ENCODE peak calls at places on chromosomes 16 and 17, in seven cellular contexts. R is astrocyte; H is GM23338; W is kidney epithelial cell; A is CD4-positive, alpha-beta T cell; Q is adrenal gland; Y is endothelial cell. K is an unnamed sample.
A peak's percentile ranks its signal among the peaks of the same experiment; 100 is the strongest.

GRCh38 chr16:5541356-5541755 is 443.8 kb upstream of the EEF2KMT start:
- DNase-seq in R (no peak), H (peak; percentile 33), A (no peak), W (no peak), Y (no peak), Q (no peak), K (no peak)

GRCh38 chr17:61251939-61252865 is 147.4 kb upstream of the TBX2 start:
- DNase-seq in A (no peak), R (peak; percentile 97), Q (peak; percentile 93), H (no peak), W (no peak), Y (no peak), K (peak; percentile 92)

GRCh38 chr17:2138768-2139167 is 83.9 kb downstream of the HIC1 start:
- DNase-seq in Y (no peak), R (peak; percentile 55), Q (peak; percentile 81), H (no peak), A (no peak), W (peak; percentile 47), K (peak; percentile 65)

GRCh38 chr17:10729334-10730193 is at the start of gene TMEM220:
- DNase-seq in H (peak; percentile 88), W (peak; percentile 42), A (no peak), Q (peak; percentile 85), Y (peak; percentile 83), R (peak; percentile 61), K (peak; percentile 45)

GRCh38 chr16:30185683-30186421 is 2.5 kb downstream of the CORO1A start:
- DNase-seq in Y (no peak), H (peak; percentile 26), W (no peak), Q (peak; percentile 48), A (peak; percentile 76), R (no peak), K (no peak)

GRCh38 chr17:38872671-38873385 is 3.0 kb downstream of the LASP1 start:
- DNase-seq in Q (no peak), A (no peak), Y (no peak), W (no peak), H (no peak), R (no peak), K (no peak)

GRCh38 chr16:785563-786535 is 2.3 kb downstream of the RPUSD1 start:
- DNase-seq in Y (peak; percentile 86), R (no peak), Q (peak; percentile 73), W (no peak), H (peak; percentile 93), A (peak; percentile 66), K (no peak)

GRCh38 chr17:1108810-1109605 is 70.8 kb downstream of the ABR start:
- DNase-seq in Q (peak; percentile 64), H (peak; percentile 65), W (no peak), Y (peak; percentile 67), R (peak; percentile 29), A (peak; percentile 50), K (peak; percentile 43)

GRCh38 chr16:9123871-9124270 is 32.4 kb downstream of the HAPSTR1 start:
- DNase-seq in R (no peak), W (no peak), H (no peak), A (no peak), Y (no peak), Q (peak; percentile 61), K (no peak)

GRCh38 chr16:11604783-11605563 is 18.3 kb upstream of the LITAF start:
- DNase-seq in W (no peak), H (no peak), Y (no peak), R (no peak), A (no peak), Q (peak; percentile 70), K (no peak)

GRCh38 chr16:71648921-71649320 is 22.9 kb downstream of the MARVELD3 start:
- DNase-seq in A (no peak), Y (peak; percentile 23), W (no peak), Q (no peak), R (no peak), H (peak; percentile 69), K (no peak)

GRCh38 chr16:65534121-65534528 is 412.3 kb upstream of the CDH11 start:
- DNase-seq in A (no peak), Y (no peak), H (no peak), W (peak; percentile 14), R (peak; percentile 51), Q (no peak), K (peak; percentile 43)

GRCh38 chr16:426115-426905 is 861 bp downstream of the RAB11FIP3 start:
- DNase-seq in R (no peak), A (no peak), Y (peak; percentile 38), W (no peak), Q (peak; percentile 40), H (peak; percentile 68), K (no peak)

GRCh38 chr17:35568561-35568960 is 7.9 kb upstream of the SLFN14 start:
- DNase-seq in Y (no peak), R (peak; percentile 41), H (peak; percentile 42), A (no peak), Q (peak; percentile 57), W (no peak), K (peak; percentile 41)

GRCh38 chr16:28609631-28610594 is at the start of gene SULT1A1:
- DNase-seq in A (no peak), R (no peak), W (no peak), Q (peak; percentile 78), Y (no peak), H (peak; percentile 33), K (no peak)

DNA sequence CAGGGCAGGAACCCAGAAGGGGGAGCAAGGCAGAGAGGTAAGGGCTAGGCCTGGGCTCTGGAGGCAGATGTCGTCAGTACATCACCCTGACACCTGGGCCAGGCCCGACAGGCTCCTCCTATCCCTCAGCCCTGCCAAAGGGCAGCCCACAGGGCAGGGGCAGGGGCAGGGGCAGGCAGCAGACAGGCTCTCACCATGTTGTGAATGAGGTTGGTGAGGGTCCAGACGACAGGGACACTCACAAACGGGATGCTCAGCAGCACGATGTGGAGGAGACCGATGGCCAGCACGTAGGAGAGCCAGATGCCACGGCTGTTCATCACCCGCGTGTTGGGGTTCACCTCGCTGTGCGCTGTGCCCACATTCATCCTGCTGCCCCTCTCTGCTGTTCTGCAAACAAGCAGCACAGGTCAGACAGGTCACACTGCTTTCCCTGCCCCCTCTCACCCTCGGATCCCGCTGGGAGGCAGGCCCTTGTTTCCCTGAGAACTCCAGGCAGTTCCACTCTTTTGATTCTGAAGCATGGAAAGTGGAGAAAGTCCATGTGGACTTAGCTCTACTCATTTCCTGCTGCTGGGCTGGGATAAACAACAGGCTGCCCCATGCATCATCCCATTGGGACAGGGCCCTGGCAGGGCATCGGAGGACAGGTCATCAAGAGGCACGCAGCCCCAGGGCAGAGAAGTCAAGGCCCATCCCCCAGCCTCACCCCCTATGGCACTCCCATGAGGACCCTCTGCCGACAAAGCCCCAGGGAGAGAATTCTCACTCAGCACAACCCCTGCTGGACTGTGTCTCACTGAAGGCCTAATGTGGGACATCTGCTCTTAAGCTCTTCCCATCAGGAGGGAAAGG is 3.3 kb downstream of the ORMDL3 start:
- DNase-seq in R (no peak), A (no peak), Q (no peak), Y (no peak), H (no peak), W (no peak), K (no peak)
- TF ChIP-seq CTCF in R (peak; percentile 20), A (no peak), Q (no peak), Y (no peak), H (no peak), W (no peak), K (no peak)

GRCh38 chr16:66851166-66851964 is 7.2 kb downstream of the CA7 start:
- DNase-seq in H (no peak), W (no peak), Y (no peak), A (no peak), Q (no peak), R (no peak), K (no peak)
- TF ChIP-seq CTCF in H (peak; percentile 16), W (no peak), Y (no peak), A (no peak), Q (no peak), R (no peak), K (no peak)

GRCh38 chr17:56125830-56126819 is 27.1 kb upstream of the ANKFN1 start:
- DNase-seq in A (no peak), R (peak; percentile 40), H (peak; percentile 76), W (no peak), Y (peak; percentile 38), Q (peak; percentile 19), K (peak; percentile 85)
- TF ChIP-seq CTCF in A (no peak), R (peak; percentile 77), H (peak; percentile 79), W (peak; percentile 64), Y (peak; percentile 36), Q (peak; percentile 49), K (peak; percentile 86)

GRCh38 chr16:21614896-21615295 is 15.5 kb downstream of the METTL9 start:
- DNase-seq in A (no peak), R (no peak), Y (no peak), Q (no peak), H (peak; percentile 38), W (no peak), K (no peak)
- TF ChIP-seq CTCF in A (no peak), R (no peak), Y (peak; percentile 27), Q (no peak), H (peak; percentile 31), W (no peak), K (peak; percentile 51)

GRCh38 chr17:58403312-58403711 is 14.0 kb downstream of the RNF43 start:
- DNase-seq in R (no peak), Y (no peak), A (no peak), W (no peak), Q (no peak), H (peak; percentile 79), K (no peak)
- TF ChIP-seq CTCF in R (no peak), Y (no peak), A (no peak), W (no peak), Q (no peak), H (no peak), K (no peak)

GRCh38 chr17:76630151-76630550 is 13.4 kb downstream of the ST6GALNAC1 start:
- DNase-seq in Y (no peak), Q (no peak), A (no peak), R (no peak), W (no peak), H (peak; percentile 53), K (no peak)
- TF ChIP-seq CTCF in Y (no peak), Q (no peak), A (no peak), R (no peak), W (no peak), H (peak; percentile 16), K (no peak)